ENCODE peak calls at places on chromosomes 16 and 17, in seven cellular contexts. One of them, this sample, is unnamed.

GRCh38 chr17:6187836-6188235 is 117.7 kb downstream of the WSCD1 start:
- DNase-seq in AG08395: no peak
- DNase-seq in T follicular helper cell: no peak
- DNase-seq in stimulated activated CD4-positive, alpha-beta T cell treated with anti-CD3 and anti-CD28 coated beads, Interleukin-1b, Interleukin-23, amount 100 ng/mL, for 1 hour: no peak
- DNase-seq in NCI-H2029: no peak
- DNase-seq in fibroblast of gingiva: no peak
- DNase-seq in activated T-cell treated with anti-CD3 and anti-CD28 coated beads, Interleukin-2, amount 50 U/mL, for 72 hours: no peak
- DNase-seq in this sample: no peak

GRCh38 chr17:60077226-60077625 is 1.5 kb downstream of the HEATR6 start:
- DNase-seq in activated T-cell treated with anti-CD3 and anti-CD28 coated beads, Interleukin-2, amount 50 U/mL, for 72 hours: no peak
- DNase-seq in fibroblast of gingiva: no peak
- DNase-seq in T follicular helper cell: no peak
- DNase-seq in NCI-H2029: no peak
- DNase-seq in AG08395: no peak
- DNase-seq in stimulated activated CD4-positive, alpha-beta T cell treated with anti-CD3 and anti-CD28 coated beads, Interleukin-1b, Interleukin-23, amount 100 ng/mL, for 1 hour: no peak
- DNase-seq in this sample: no peak

GRCh38 chr17:39867084-39867890 is 715 bp upstream of the ZPBP2 start:
- DNase-seq in stimulated activated CD4-positive, alpha-beta T cell treated with anti-CD3 and anti-CD28 coated beads, Interleukin-1b, Interleukin-23, amount 100 ng/mL, for 1 hour: no peak
- DNase-seq in NCI-H2029: no peak
- DNase-seq in T follicular helper cell: peak
- DNase-seq in activated T-cell treated with anti-CD3 and anti-CD28 coated beads, Interleukin-2, amount 50 U/mL, for 72 hours: peak
- DNase-seq in AG08395: no peak
- DNase-seq in fibroblast of gingiva: no peak
- DNase-seq in this sample: no peak

GRCh38 chr16:85524630-85525463 is 88.3 kb upstream of the GSE1 start:
- DNase-seq in NCI-H2029: no peak
- DNase-seq in AG08395: peak
- DNase-seq in activated T-cell treated with anti-CD3 and anti-CD28 coated beads, Interleukin-2, amount 50 U/mL, for 72 hours: no peak
- DNase-seq in stimulated activated CD4-positive, alpha-beta T cell treated with anti-CD3 and anti-CD28 coated beads, Interleukin-1b, Interleukin-23, amount 100 ng/mL, for 1 hour: no peak
- DNase-seq in fibroblast of gingiva: peak
- DNase-seq in T follicular helper cell: no peak
- DNase-seq in this sample: peak

GRCh38 chr16:5060073-5060641 is 5.6 kb downstream of the C16orf89 start:
- DNase-seq in fibroblast of gingiva: no peak
- DNase-seq in activated T-cell treated with anti-CD3 and anti-CD28 coated beads, Interleukin-2, amount 50 U/mL, for 72 hours: no peak
- DNase-seq in stimulated activated CD4-positive, alpha-beta T cell treated with anti-CD3 and anti-CD28 coated beads, Interleukin-1b, Interleukin-23, amount 100 ng/mL, for 1 hour: no peak
- DNase-seq in AG08395: no peak
- DNase-seq in NCI-H2029: no peak
- DNase-seq in T follicular helper cell: no peak
- DNase-seq in this sample: no peak

GRCh38 chr16:53433930-53434435 is 288 bp upstream of the RBL2 start:
- DNase-seq in AG08395: peak
- DNase-seq in activated T-cell treated with anti-CD3 and anti-CD28 coated beads, Interleukin-2, amount 50 U/mL, for 72 hours: no peak
- DNase-seq in stimulated activated CD4-positive, alpha-beta T cell treated with anti-CD3 and anti-CD28 coated beads, Interleukin-1b, Interleukin-23, amount 100 ng/mL, for 1 hour: no peak
- DNase-seq in NCI-H2029: no peak
- DNase-seq in fibroblast of gingiva: peak
- DNase-seq in T follicular helper cell: peak
- DNase-seq in this sample: peak

GRCh38 chr17:80892900-80893603 is 98.6 kb upstream of the CHMP6 start:
- DNase-seq in AG08395: peak
- DNase-seq in stimulated activated CD4-positive, alpha-beta T cell treated with anti-CD3 and anti-CD28 coated beads, Interleukin-1b, Interleukin-23, amount 100 ng/mL, for 1 hour: peak
- DNase-seq in fibroblast of gingiva: peak
- DNase-seq in T follicular helper cell: peak
- DNase-seq in NCI-H2029: no peak
- DNase-seq in activated T-cell treated with anti-CD3 and anti-CD28 coated beads, Interleukin-2, amount 50 U/mL, for 72 hours: peak
- DNase-seq in this sample: peak

GRCh38 chr16:63461248-63461841 is 1425.1 kb upstream of the CDH8 start:
- DNase-seq in stimulated activated CD4-positive, alpha-beta T cell treated with anti-CD3 and anti-CD28 coated beads, Interleukin-1b, Interleukin-23, amount 100 ng/mL, for 1 hour: no peak
- DNase-seq in activated T-cell treated with anti-CD3 and anti-CD28 coated beads, Interleukin-2, amount 50 U/mL, for 72 hours: no peak
- DNase-seq in fibroblast of gingiva: peak
- DNase-seq in NCI-H2029: peak
- DNase-seq in AG08395: peak
- DNase-seq in T follicular helper cell: no peak
- DNase-seq in this sample: no peak

GRCh38 chr16:12546918-12547607 is 256.6 kb downstream of the CPPED1 start:
- DNase-seq in AG08395: no peak
- DNase-seq in activated T-cell treated with anti-CD3 and anti-CD28 coated beads, Interleukin-2, amount 50 U/mL, for 72 hours: no peak
- DNase-seq in stimulated activated CD4-positive, alpha-beta T cell treated with anti-CD3 and anti-CD28 coated beads, Interleukin-1b, Interleukin-23, amount 100 ng/mL, for 1 hour: no peak
- DNase-seq in fibroblast of gingiva: no peak
- DNase-seq in T follicular helper cell: no peak
- DNase-seq in NCI-H2029: no peak
- DNase-seq in this sample: no peak

GRCh38 chr17:75313941-75314550 is 24.8 kb upstream of the SLC25A19 start:
- DNase-seq in AG08395: no peak
- DNase-seq in T follicular helper cell: no peak
- DNase-seq in stimulated activated CD4-positive, alpha-beta T cell treated with anti-CD3 and anti-CD28 coated beads, Interleukin-1b, Interleukin-23, amount 100 ng/mL, for 1 hour: no peak
- DNase-seq in NCI-H2029: no peak
- DNase-seq in fibroblast of gingiva: no peak
- DNase-seq in activated T-cell treated with anti-CD3 and anti-CD28 coated beads, Interleukin-2, amount 50 U/mL, for 72 hours: no peak
- DNase-seq in this sample: no peak

GRCh38 chr16:50114357-50115129 is 38.6 kb upstream of the TENT4B start:
- DNase-seq in stimulated activated CD4-positive, alpha-beta T cell treated with anti-CD3 and anti-CD28 coated beads, Interleukin-1b, Interleukin-23, amount 100 ng/mL, for 1 hour: no peak
- DNase-seq in activated T-cell treated with anti-CD3 and anti-CD28 coated beads, Interleukin-2, amount 50 U/mL, for 72 hours: no peak
- DNase-seq in AG08395: peak
- DNase-seq in T follicular helper cell: no peak
- DNase-seq in fibroblast of gingiva: no peak
- DNase-seq in NCI-H2029: no peak
- DNase-seq in this sample: peak

GRCh38 chr16:66036775-66037715 is 329.4 kb upstream of the CDH5 start:
- DNase-seq in stimulated activated CD4-positive, alpha-beta T cell treated with anti-CD3 and anti-CD28 coated beads, Interleukin-1b, Interleukin-23, amount 100 ng/mL, for 1 hour: no peak
- DNase-seq in NCI-H2029: no peak
- DNase-seq in T follicular helper cell: no peak
- DNase-seq in fibroblast of gingiva: peak
- DNase-seq in activated T-cell treated with anti-CD3 and anti-CD28 coated beads, Interleukin-2, amount 50 U/mL, for 72 hours: no peak
- DNase-seq in AG08395: peak
- DNase-seq in this sample: no peak

GRCh38 chr17:74807925-74808324 is 31.8 kb upstream of the NAT9 start:
- DNase-seq in activated T-cell treated with anti-CD3 and anti-CD28 coated beads, Interleukin-2, amount 50 U/mL, for 72 hours: no peak
- DNase-seq in stimulated activated CD4-positive, alpha-beta T cell treated with anti-CD3 and anti-CD28 coated beads, Interleukin-1b, Interleukin-23, amount 100 ng/mL, for 1 hour: no peak
- DNase-seq in T follicular helper cell: no peak
- DNase-seq in NCI-H2029: peak
- DNase-seq in AG08395: no peak
- DNase-seq in fibroblast of gingiva: no peak
- DNase-seq in this sample: no peak

GRCh38 chr16:64580558-64580957 is 541.3 kb downstream of the CDH11 start:
- DNase-seq in NCI-H2029: no peak
- DNase-seq in T follicular helper cell: no peak
- DNase-seq in stimulated activated CD4-positive, alpha-beta T cell treated with anti-CD3 and anti-CD28 coated beads, Interleukin-1b, Interleukin-23, amount 100 ng/mL, for 1 hour: no peak
- DNase-seq in fibroblast of gingiva: no peak
- DNase-seq in activated T-cell treated with anti-CD3 and anti-CD28 coated beads, Interleukin-2, amount 50 U/mL, for 72 hours: no peak
- DNase-seq in AG08395: no peak
- DNase-seq in this sample: no peak

GRCh38 chr17:64081802-64082799 is 47.8 kb downstream of the ERN1 start:
- DNase-seq in fibroblast of gingiva: peak
- DNase-seq in NCI-H2029: peak
- DNase-seq in activated T-cell treated with anti-CD3 and anti-CD28 coated beads, Interleukin-2, amount 50 U/mL, for 72 hours: peak
- DNase-seq in T follicular helper cell: peak
- DNase-seq in stimulated activated CD4-positive, alpha-beta T cell treated with anti-CD3 and anti-CD28 coated beads, Interleukin-1b, Interleukin-23, amount 100 ng/mL, for 1 hour: no peak
- DNase-seq in AG08395: peak
- DNase-seq in this sample: peak

GRCh38 chr17:41691031-41691777 is 2.5 kb downstream of the EIF1 start:
- DNase-seq in activated T-cell treated with anti-CD3 and anti-CD28 coated beads, Interleukin-2, amount 50 U/mL, for 72 hours: no peak
- DNase-seq in T follicular helper cell: no peak
- DNase-seq in AG08395: no peak
- DNase-seq in stimulated activated CD4-positive, alpha-beta T cell treated with anti-CD3 and anti-CD28 coated beads, Interleukin-1b, Interleukin-23, amount 100 ng/mL, for 1 hour: no peak
- DNase-seq in NCI-H2029: no peak
- DNase-seq in fibroblast of gingiva: no peak
- DNase-seq in this sample: no peak

GRCh38 chr17:8857919-8858318 is 9.6 kb downstream of the PIK3R6 start:
- DNase-seq in T follicular helper cell: no peak
- DNase-seq in activated T-cell treated with anti-CD3 and anti-CD28 coated beads, Interleukin-2, amount 50 U/mL, for 72 hours: peak
- DNase-seq in stimulated activated CD4-positive, alpha-beta T cell treated with anti-CD3 and anti-CD28 coated beads, Interleukin-1b, Interleukin-23, amount 100 ng/mL, for 1 hour: no peak
- DNase-seq in NCI-H2029: no peak
- DNase-seq in fibroblast of gingiva: peak
- DNase-seq in AG08395: peak
- DNase-seq in this sample: peak

GRCh38 chr17:48438662-48439061 is 8.6 kb upstream of the SKAP1 start:
- DNase-seq in fibroblast of gingiva: no peak
- DNase-seq in activated T-cell treated with anti-CD3 and anti-CD28 coated beads, Interleukin-2, amount 50 U/mL, for 72 hours: no peak
- DNase-seq in AG08395: no peak
- DNase-seq in stimulated activated CD4-positive, alpha-beta T cell treated with anti-CD3 and anti-CD28 coated beads, Interleukin-1b, Interleukin-23, amount 100 ng/mL, for 1 hour: no peak
- DNase-seq in NCI-H2029: no peak
- DNase-seq in T follicular helper cell: no peak
- DNase-seq in this sample: no peak

GRCh38 chr16:30892670-30893069 is 1.2 kb downstream of the BCL7C start:
- DNase-seq in stimulated activated CD4-positive, alpha-beta T cell treated with anti-CD3 and anti-CD28 coated beads, Interleukin-1b, Interleukin-23, amount 100 ng/mL, for 1 hour: no peak
- DNase-seq in T follicular helper cell: no peak
- DNase-seq in AG08395: no peak
- DNase-seq in activated T-cell treated with anti-CD3 and anti-CD28 coated beads, Interleukin-2, amount 50 U/mL, for 72 hours: no peak
- DNase-seq in fibroblast of gingiva: no peak
- DNase-seq in NCI-H2029: no peak
- DNase-seq in this sample: no peak

GRCh38 chr17:46264456-46265198 is 30.3 kb upstream of the LRRC37A start:
- DNase-seq in stimulated activated CD4-positive, alpha-beta T cell treated with anti-CD3 and anti-CD28 coated beads, Interleukin-1b, Interleukin-23, amount 100 ng/mL, for 1 hour: no peak
- DNase-seq in NCI-H2029: no peak
- DNase-seq in fibroblast of gingiva: peak
- DNase-seq in T follicular helper cell: peak
- DNase-seq in AG08395: peak
- DNase-seq in activated T-cell treated with anti-CD3 and anti-CD28 coated beads, Interleukin-2, amount 50 U/mL, for 72 hours: no peak
- DNase-seq in this sample: peak

GRCh38 chr16:67672739-67673662 is 6.4 kb downstream of the C16orf86 start:
- DNase-seq in fibroblast of gingiva: peak
- DNase-seq in NCI-H2029: no peak
- DNase-seq in AG08395: peak
- DNase-seq in T follicular helper cell: peak
- DNase-seq in stimulated activated CD4-positive, alpha-beta T cell treated with anti-CD3 and anti-CD28 coated beads, Interleukin-1b, Interleukin-23, amount 100 ng/mL, for 1 hour: no peak
- DNase-seq in activated T-cell treated with anti-CD3 and anti-CD28 coated beads, Interleukin-2, amount 50 U/mL, for 72 hours: peak
- DNase-seq in this sample: no peak

GRCh38 chr17:62880120-62880519 is 72.0 kb upstream of the MARCHF10 start:
- DNase-seq in NCI-H2029: no peak
- DNase-seq in fibroblast of gingiva: no peak
- DNase-seq in AG08395: no peak
- DNase-seq in activated T-cell treated with anti-CD3 and anti-CD28 coated beads, Interleukin-2, amount 50 U/mL, for 72 hours: no peak
- DNase-seq in stimulated activated CD4-positive, alpha-beta T cell treated with anti-CD3 and anti-CD28 coated beads, Interleukin-1b, Interleukin-23, amount 100 ng/mL, for 1 hour: no peak
- DNase-seq in T follicular helper cell: no peak
- DNase-seq in this sample: no peak

GRCh38 chr17:59804910-59805381 is 87.8 kb downstream of the TUBD1 start:
- DNase-seq in AG08395: no peak
- DNase-seq in activated T-cell treated with anti-CD3 and anti-CD28 coated beads, Interleukin-2, amount 50 U/mL, for 72 hours: no peak
- DNase-seq in T follicular helper cell: no peak
- DNase-seq in NCI-H2029: peak
- DNase-seq in fibroblast of gingiva: peak
- DNase-seq in stimulated activated CD4-positive, alpha-beta T cell treated with anti-CD3 and anti-CD28 coated beads, Interleukin-1b, Interleukin-23, amount 100 ng/mL, for 1 hour: no peak
- DNase-seq in this sample: no peak

GRCh38 chr17:57158296-57158695 is 73.2 kb downstream of the AKAP1 start:
- DNase-seq in activated T-cell treated with anti-CD3 and anti-CD28 coated beads, Interleukin-2, amount 50 U/mL, for 72 hours: no peak
- DNase-seq in fibroblast of gingiva: no peak
- DNase-seq in NCI-H2029: no peak
- DNase-seq in T follicular helper cell: no peak
- DNase-seq in AG08395: no peak
- DNase-seq in stimulated activated CD4-positive, alpha-beta T cell treated with anti-CD3 and anti-CD28 coated beads, Interleukin-1b, Interleukin-23, amount 100 ng/mL, for 1 hour: no peak
- DNase-seq in this sample: no peak

GRCh38 chr16:8931864-8932263 is 31.8 kb downstream of the USP7 start:
- DNase-seq in stimulated activated CD4-positive, alpha-beta T cell treated with anti-CD3 and anti-CD28 coated beads, Interleukin-1b, Interleukin-23, amount 100 ng/mL, for 1 hour: no peak
- DNase-seq in T follicular helper cell: peak
- DNase-seq in NCI-H2029: no peak
- DNase-seq in fibroblast of gingiva: peak
- DNase-seq in AG08395: peak
- DNase-seq in activated T-cell treated with anti-CD3 and anti-CD28 coated beads, Interleukin-2, amount 50 U/mL, for 72 hours: peak
- DNase-seq in this sample: no peak

GRCh38 chr17:333626-334396 is 18.8 kb downstream of the RPH3AL start:
- DNase-seq in stimulated activated CD4-positive, alpha-beta T cell treated with anti-CD3 and anti-CD28 coated beads, Interleukin-1b, Interleukin-23, amount 100 ng/mL, for 1 hour: no peak
- DNase-seq in AG08395: peak
- DNase-seq in NCI-H2029: no peak
- DNase-seq in fibroblast of gingiva: no peak
- DNase-seq in activated T-cell treated with anti-CD3 and anti-CD28 coated beads, Interleukin-2, amount 50 U/mL, for 72 hours: no peak
- DNase-seq in T follicular helper cell: no peak
- DNase-seq in this sample: no peak

GRCh38 chr17:17904171-17905035 is 67.6 kb upstream of the SREBF1 start:
- DNase-seq in activated T-cell treated with anti-CD3 and anti-CD28 coated beads, Interleukin-2, amount 50 U/mL, for 72 hours: no peak
- DNase-seq in fibroblast of gingiva: peak
- DNase-seq in AG08395: peak
- DNase-seq in stimulated activated CD4-positive, alpha-beta T cell treated with anti-CD3 and anti-CD28 coated beads, Interleukin-1b, Interleukin-23, amount 100 ng/mL, for 1 hour: no peak
- DNase-seq in NCI-H2029: no peak
- DNase-seq in T follicular helper cell: no peak
- DNase-seq in this sample: no peak

GRCh38 chr17:56756536-56756935 is 77.2 kb downstream of the C17orf67 start:
- DNase-seq in T follicular helper cell: no peak
- DNase-seq in NCI-H2029: no peak
- DNase-seq in AG08395: peak
- DNase-seq in activated T-cell treated with anti-CD3 and anti-CD28 coated beads, Interleukin-2, amount 50 U/mL, for 72 hours: no peak
- DNase-seq in stimulated activated CD4-positive, alpha-beta T cell treated with anti-CD3 and anti-CD28 coated beads, Interleukin-1b, Interleukin-23, amount 100 ng/mL, for 1 hour: no peak
- DNase-seq in fibroblast of gingiva: peak
- DNase-seq in this sample: peak

GRCh38 chr17:40559954-40560591 is 5.2 kb downstream of the CCR7 start:
- DNase-seq in T follicular helper cell: peak
- DNase-seq in fibroblast of gingiva: peak
- DNase-seq in stimulated activated CD4-positive, alpha-beta T cell treated with anti-CD3 and anti-CD28 coated beads, Interleukin-1b, Interleukin-23, amount 100 ng/mL, for 1 hour: no peak
- DNase-seq in NCI-H2029: peak
- DNase-seq in AG08395: peak
- DNase-seq in activated T-cell treated with anti-CD3 and anti-CD28 coated beads, Interleukin-2, amount 50 U/mL, for 72 hours: peak
- DNase-seq in this sample: peak

GRCh38 chr17:49013311-49014205 is 16.4 kb downstream of the IGF2BP1 start:
- DNase-seq in NCI-H2029: no peak
- DNase-seq in stimulated activated CD4-positive, alpha-beta T cell treated with anti-CD3 and anti-CD28 coated beads, Interleukin-1b, Interleukin-23, amount 100 ng/mL, for 1 hour: no peak
- DNase-seq in activated T-cell treated with anti-CD3 and anti-CD28 coated beads, Interleukin-2, amount 50 U/mL, for 72 hours: no peak
- DNase-seq in AG08395: no peak
- DNase-seq in T follicular helper cell: no peak
- DNase-seq in fibroblast of gingiva: no peak
- DNase-seq in this sample: no peak

GRCh38 chr16:81567987-81568748 is 123.6 kb downstream of the CMIP start:
- DNase-seq in AG08395: peak
- DNase-seq in activated T-cell treated with anti-CD3 and anti-CD28 coated beads, Interleukin-2, amount 50 U/mL, for 72 hours: peak
- DNase-seq in NCI-H2029: no peak
- DNase-seq in fibroblast of gingiva: peak
- DNase-seq in T follicular helper cell: no peak
- DNase-seq in stimulated activated CD4-positive, alpha-beta T cell treated with anti-CD3 and anti-CD28 coated beads, Interleukin-1b, Interleukin-23, amount 100 ng/mL, for 1 hour: no peak
- DNase-seq in this sample: no peak

GRCh38 chr17:74149597-74150427 is 53.7 kb upstream of the RPL38 start:
- DNase-seq in stimulated activated CD4-positive, alpha-beta T cell treated with anti-CD3 and anti-CD28 coated beads, Interleukin-1b, Interleukin-23, amount 100 ng/mL, for 1 hour: no peak
- DNase-seq in fibroblast of gingiva: no peak
- DNase-seq in NCI-H2029: no peak
- DNase-seq in activated T-cell treated with anti-CD3 and anti-CD28 coated beads, Interleukin-2, amount 50 U/mL, for 72 hours: no peak
- DNase-seq in AG08395: no peak
- DNase-seq in T follicular helper cell: no peak
- DNase-seq in this sample: no peak